ENCODE peak calls at places on chromosomes 3 and 15, in five cellular contexts. I is stomach, A is left ventricle myocardium inferior, Q is tibial nerve, P is psoas muscle. W is an unnamed sample. For H3K27me3, the result is how much of the 10 kb centered on the place peaks cover.

GRCh38 chr3:192422998-192423349 is 304.4 kb downstream of the FGF12 start:
- DNase-seq in I (no peak), A (no peak), Q (no peak), P (no peak), W (no peak)

GRCh38 chr3:1048558-1048957 is 44.3 kb upstream of the CNTN6 start:
- DNase-seq in I (no peak), A (no peak), Q (no peak), P (no peak), W (no peak)

GRCh38 chr15:42035362-42035761 is 14.5 kb upstream of the PLA2G4E start:
- DNase-seq in I (no peak), A (no peak), Q (no peak), P (no peak), W (no peak)

GRCh38 chr3:77084511-77084910 is 44.6 kb downstream of the ROBO2 start:
- DNase-seq in I (no peak), A (no peak), Q (no peak), P (no peak), W (no peak)

GRCh38 chr3:183502782-183503181 is 52.7 kb downstream of the KLHL6 start:
- DNase-seq in I (no peak), A (no peak), Q (no peak), P (no peak), W (no peak)

GRCh38 chr3:25448750-25449684 is 21.0 kb downstream of the RARB start:
- DNase-seq in I (peak), A (peak), Q (peak), P (peak), W (peak)

GRCh38 chr3:52402706-52403270 is 42.1 kb downstream of the SEMA3G start:
- DNase-seq in I (no peak), A (peak), Q (no peak), P (no peak), W (peak)

GRCh38 chr3:159824341-159824740 is 164.3 kb upstream of the IL12A start:
- DNase-seq in I (no peak), A (no peak), Q (no peak), P (no peak), W (no peak)

GRCh38 chr3:49916686-49917085 is 12.9 kb downstream of the MON1A start:
- DNase-seq in I (no peak), A (no peak), Q (no peak), P (no peak), W (no peak)

GRCh38 chr15:101450561-101451145 is 38.9 kb downstream of the PCSK6 start:
- DNase-seq in I (no peak), A (no peak), Q (no peak), P (no peak), W (peak)

GRCh38 chr15:44010114-44010513 is 183.3 kb downstream of the WDR76 start:
- DNase-seq in I (no peak), A (no peak), Q (no peak), P (no peak), W (no peak)

GRCh38 chr15:67385971-67386370 is 131.4 kb downstream of the IQCH start:
- DNase-seq in I (no peak), A (no peak), Q (no peak), P (no peak), W (no peak)

GRCh38 chr15:48582472-48583235 is 62.9 kb downstream of the FBN1 start:
- DNase-seq in I (no peak), A (no peak), Q (no peak), P (no peak), W (no peak)

GRCh38 chr15:62241135-62241770 is 76.2 kb upstream of the C2CD4B start:
- DNase-seq in I (peak), A (no peak), Q (no peak), P (no peak), W (no peak)

GRCh38 chr3:157127831-157128767 is 31.8 kb downstream of the CCNL1 start:
- DNase-seq in I (peak), A (no peak), Q (no peak), P (peak), W (no peak)

GRCh38 chr3:48879307-48879993 is 19.2 kb downstream of the SLC25A20 start:
- DNase-seq in I (no peak), A (no peak), Q (no peak), P (no peak), W (no peak)

GRCh38 chr3:89867286-89867685 is 759.9 kb downstream of the EPHA3 start:
- DNase-seq in I (no peak), A (no peak), Q (no peak), P (no peak), W (no peak)

GRCh38 chr15:31437686-31438085 is 111.1 kb downstream of the KLF13 start:
- DNase-seq in I (no peak), A (no peak), Q (no peak), P (no peak), W (no peak)

GRCh38 chr15:60520041-60520824 is 41.3 kb upstream of the ICE2 start:
- DNase-seq in I (no peak), A (no peak), Q (no peak), P (no peak), W (no peak)

GRCh38 chr15:32669870-32670623 is 28.5 kb downstream of the SCG5 start:
- DNase-seq in I (no peak), A (no peak), Q (peak), P (no peak), W (no peak)

GRCh38 chr3:99651561-99651960 is 13.2 kb downstream of the COL8A1 start:
- DNase-seq in I (no peak), A (no peak), Q (peak), P (peak), W (no peak)

GRCh38 chr3:137263982-137264777 is 306.4 kb downstream of the IL20RB start:
- DNase-seq in I (no peak), A (peak), Q (no peak), P (peak), W (peak)

GRCh38 chr3:103672346-103672745 is 1237.5 kb downstream of the ZPLD1 start:
- DNase-seq in I (no peak), A (no peak), Q (no peak), P (no peak), W (no peak)

GRCh38 chr3:139574026-139574947 is 34.7 kb upstream of the RBP1 start:
- DNase-seq in I (peak), A (peak), Q (no peak), P (peak), W (no peak)

GRCh38 chr15:48282186-48282585 is 49.0 kb upstream of the DUT start:
- DNase-seq in I (no peak), A (no peak), Q (no peak), P (no peak), W (no peak)

GRCh38 chr3:186107148-186108105 is 1.5 kb downstream of the ETV5 start:
- DNase-seq in I (peak), A (peak), Q (peak), P (peak), W (peak)
- H3K27me3 ChIP-seq in I (under half), A (under half), Q (under half), P (under half), W (under half)

DNA sequence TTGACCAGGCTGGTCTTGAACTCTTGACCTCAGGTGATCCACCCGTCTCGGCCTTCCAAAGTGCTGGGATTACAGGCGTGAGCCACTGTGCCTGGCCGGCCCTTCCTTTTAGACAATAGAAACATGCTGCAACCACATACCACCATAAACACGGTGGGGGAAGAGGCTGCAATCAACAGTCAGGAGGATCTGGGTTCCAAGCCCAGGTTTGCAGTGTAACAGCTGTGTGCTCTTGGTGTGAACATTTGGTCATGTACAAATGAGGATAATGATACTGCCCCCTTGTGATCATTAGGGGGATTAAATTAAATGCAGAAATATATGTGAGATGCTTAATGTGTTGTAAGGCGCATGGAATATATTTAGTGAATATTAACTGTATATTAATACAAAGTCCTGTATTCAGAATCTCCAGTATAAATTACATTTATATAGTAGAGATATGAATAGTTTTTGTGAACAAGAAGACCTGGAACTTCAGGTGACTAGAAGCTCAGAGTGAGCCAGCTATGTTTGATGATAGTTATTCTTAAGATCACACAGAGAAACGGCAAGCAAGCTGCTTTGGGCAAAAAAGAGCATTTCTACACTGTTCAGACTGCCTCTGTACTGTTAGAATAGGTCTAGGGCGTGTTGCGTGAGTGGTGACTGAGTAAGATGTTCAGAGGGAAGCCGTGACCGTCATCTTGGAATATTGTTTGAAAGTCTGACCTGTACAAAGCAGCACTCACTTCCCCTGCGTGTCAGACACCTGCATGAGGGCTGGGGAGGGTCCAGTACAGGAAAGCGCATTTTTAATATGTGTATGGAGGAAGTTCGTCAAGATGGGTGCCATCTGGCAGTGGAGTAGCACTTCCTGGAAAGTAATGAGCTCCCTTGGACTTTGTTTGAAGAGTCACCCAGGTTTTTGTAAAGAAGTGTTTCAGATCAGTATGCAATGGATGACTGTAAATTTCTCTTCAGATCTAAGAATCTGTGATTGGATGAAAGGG is 125.8 kb downstream of the PGPEP1L start:
- DNase-seq in I (no peak), A (no peak), Q (no peak), P (no peak), W (no peak)
- TF ChIP-seq CTCF in I (peak), A (peak), Q (peak), P (peak), W (peak)

DNA sequence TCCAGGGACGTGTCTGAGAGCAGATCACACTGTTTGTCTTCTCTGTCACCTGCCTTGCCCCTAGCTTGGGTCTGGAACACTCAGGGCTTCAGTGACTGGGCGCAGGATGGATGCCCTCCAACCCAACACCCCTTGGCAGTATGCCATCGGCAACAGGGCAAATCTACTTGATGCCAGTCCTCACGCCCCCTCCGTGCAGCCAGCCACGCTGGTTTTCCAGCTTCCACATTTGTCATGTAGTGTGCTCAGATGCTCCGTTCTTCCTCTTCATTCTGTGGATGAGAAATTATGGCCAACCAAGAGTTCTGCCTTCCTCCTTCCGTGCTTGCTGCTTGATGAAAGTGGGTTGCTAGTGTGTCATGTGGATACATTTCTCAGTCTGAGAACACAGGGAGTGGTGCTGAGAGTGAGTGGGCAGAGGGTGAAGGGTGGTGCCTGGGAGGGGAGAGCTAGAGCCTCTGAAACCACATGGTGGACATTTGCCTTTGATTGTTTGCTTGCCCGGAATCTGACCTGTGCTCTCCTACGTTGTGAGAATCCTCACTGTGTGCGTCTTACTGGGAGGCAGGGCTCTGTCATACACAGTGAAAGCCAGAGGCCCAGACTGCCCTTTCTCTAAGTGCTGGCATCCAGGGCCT is 97.2 kb downstream of the FAM43A start:
- DNase-seq in I (no peak), A (no peak), Q (no peak), P (no peak), W (peak)
- H3K27me3 ChIP-seq in I (under half), A (under half), Q (under half), P (under half), W (under half)

GRCh38 chr15:69037482-69037881 is 23.0 kb downstream of the NOX5 start:
- DNase-seq in I (no peak), A (no peak), Q (no peak), P (no peak), W (no peak)

GRCh38 chr15:69035918-69036258 is 21.4 kb downstream of the NOX5 start:
- DNase-seq in I (no peak), A (no peak), Q (no peak), P (no peak), W (no peak)

GRCh38 chr15:69036856-69037255 is 22.4 kb downstream of the NOX5 start:
- DNase-seq in I (no peak), A (no peak), Q (no peak), P (no peak), W (no peak)

GRCh38 chr15:69034352-69034751 is 19.9 kb downstream of the NOX5 start:
- DNase-seq in I (no peak), A (no peak), Q (no peak), P (no peak), W (no peak)

DNA sequence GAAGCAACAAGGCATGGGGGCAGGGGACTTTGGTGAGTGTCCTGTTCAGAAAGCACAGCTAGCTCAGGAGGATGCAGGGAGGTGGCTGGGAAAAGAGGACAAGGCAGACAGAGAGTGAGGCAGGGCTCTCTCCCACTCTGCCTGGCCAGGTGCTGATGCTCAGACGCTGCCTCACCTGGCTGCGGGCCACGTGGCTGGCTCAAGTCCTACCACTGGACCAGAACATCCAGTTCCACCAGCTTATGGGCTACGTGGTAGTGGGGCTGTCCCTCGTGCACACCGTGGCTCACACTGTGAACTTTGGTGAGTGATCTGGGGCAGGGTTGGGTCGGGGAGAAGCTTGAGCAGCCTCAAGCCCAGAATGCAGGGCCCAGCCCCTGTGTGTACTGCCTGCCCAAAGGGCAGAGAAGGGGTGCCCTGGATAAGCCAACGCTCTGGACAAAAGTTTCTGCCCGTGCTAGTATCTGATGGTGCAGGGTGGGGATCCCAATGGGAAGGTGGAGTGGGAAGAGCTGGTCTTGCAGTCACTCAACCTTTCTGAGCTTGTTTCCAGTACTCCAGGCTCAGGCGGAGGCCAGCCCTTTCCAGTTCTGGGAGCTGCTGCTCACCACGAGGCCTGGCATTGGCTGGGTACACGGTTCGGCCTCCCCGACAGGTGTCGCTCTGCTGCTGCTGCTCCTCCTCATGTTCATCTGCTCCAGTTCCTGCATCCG is 20.9 kb downstream of the NOX5 start:
- DNase-seq in I (peak), A (no peak), Q (no peak), P (no peak), W (no peak)
- TF ChIP-seq CTCF in I (no peak), A (peak), Q (no peak), P (no peak), W (no peak)

GRCh38 chr15:68842958-68843357 is 22.3 kb upstream of the ANP32A start:
- DNase-seq in I (no peak), A (no peak), Q (no peak), P (no peak), W (no peak)
- H3K27me3 ChIP-seq in I (under half), A (half or more), Q (under half), P (under half), W (under half)